ENCODE peak calls at places on chromosomes 2 and 18, in four cellular contexts. S, Q, R and G are unnamed samples.
A peak's percentile ranks its signal among the peaks of the same experiment; 100 is the strongest.

GRCh38 chr2:171522804-171523338 is 597 bp downstream of the CYBRD1 start:
- DNase-seq in S (peak; percentile 62), Q (no peak), R (peak; percentile 70), G (peak; percentile 55)

GRCh38 chr2:174158003-174158402 is 90.3 kb downstream of the OLA1 start:
- DNase-seq in S (no peak), Q (peak; percentile 70), R (peak; percentile 34), G (peak; percentile 57)

GRCh38 chr2:28454016-28454930 is 41.6 kb upstream of the PLB1 start:
- DNase-seq in S (no peak), Q (peak; percentile 28), R (no peak), G (no peak)

GRCh38 chr2:179764710-179765109 is 96.7 kb downstream of the ZNF385B start:
- DNase-seq in S (no peak), Q (no peak), R (no peak), G (no peak)

GRCh38 chr2:196113061-196113974 is 44.7 kb upstream of the DNAH7 start:
- DNase-seq in S (no peak), Q (no peak), R (no peak), G (no peak)

GRCh38 chr2:35741556-35741955 is 614.0 kb upstream of the CRIM1 start:
- DNase-seq in S (no peak), Q (no peak), R (no peak), G (no peak)

GRCh38 chr2:141782574-141782973 is 348.2 kb downstream of the LRP1B start:
- DNase-seq in S (no peak), Q (no peak), R (no peak), G (no peak)

GRCh38 chr2:232890896-232891601 is 21.0 kb downstream of the SNORC start:
- DNase-seq in S (peak; percentile 49), Q (no peak), R (no peak), G (no peak)

GRCh38 chr18:4181882-4182568 is 273.1 kb downstream of the DLGAP1 start:
- DNase-seq in S (no peak), Q (no peak), R (no peak), G (no peak)

GRCh38 chr2:24919100-24919976 is 699 bp downstream of the ADCY3 start:
- DNase-seq in S (peak; percentile 76), Q (peak; percentile 54), R (peak; percentile 79), G (peak; percentile 35)

GRCh38 chr18:35464731-35465728 is 32.7 kb downstream of the INO80C start:
- DNase-seq in S (no peak), Q (no peak), R (no peak), G (peak; percentile 80)

GRCh38 chr2:186599186-186599778 is 9.4 kb downstream of the ITGAV start:
- DNase-seq in S (no peak), Q (no peak), R (no peak), G (no peak)

GRCh38 chr2:179270689-179271088 is 6.1 kb upstream of the SESTD1 start:
- DNase-seq in S (no peak), Q (no peak), R (no peak), G (no peak)

GRCh38 chr2:161373939-161374338 is 42.2 kb upstream of the TBR1 start:
- DNase-seq in S (no peak), Q (no peak), R (no peak), G (no peak)

GRCh38 chr2:211014906-211015305 is 458.5 kb downstream of the CPS1 start:
- DNase-seq in S (no peak), Q (no peak), R (no peak), G (no peak)

GRCh38 chr2:196200557-196200956 is 29.2 kb upstream of the STK17B start:
- DNase-seq in S (no peak), Q (no peak), R (peak; percentile 52), G (no peak)

GRCh38 chr2:143132360-143132759 is 3.1 kb downstream of the ARHGAP15 start:
- DNase-seq in S (no peak), Q (no peak), R (no peak), G (peak; percentile 37)

GRCh38 chr2:210269148-210269547 is 43.9 kb upstream of the ACADL start:
- DNase-seq in S (no peak), Q (no peak), R (no peak), G (no peak)

GRCh38 chr2:98606431-98606830 is 1.9 kb downstream of the COA5 start:
- DNase-seq in S (no peak), Q (no peak), R (no peak), G (no peak)

GRCh38 chr18:58443671-58444070 is 185.2 kb downstream of the ALPK2 start:
- DNase-seq in S (no peak), Q (no peak), R (no peak), G (no peak)

GRCh38 chr2:191501390-191502168 is 176.4 kb upstream of the NABP1 start:
- DNase-seq in S (no peak), Q (peak; percentile 70), R (no peak), G (peak; percentile 55)

GRCh38 chr18:11121426-11121825 is 27.9 kb downstream of the PIEZO2 start:
- DNase-seq in S (no peak), Q (no peak), R (no peak), G (no peak)